ENCODE peak calls at places on chromosome 2, in four cellular contexts. Z, O, M and P are unnamed samples. For H3K36me3, the result is how much of the 10 kb centered on the place peaks cover.

GRCh38 chr2:241609859-241610793 is 26.8 kb downstream of the THAP4 start:
- DNase-seq in Z (peak), O (peak), M (peak), P (peak)

GRCh38 chr2:133039531-133039930 is 369.5 kb upstream of the LYPD1 start:
- DNase-seq in Z (no peak), O (no peak), M (no peak), P (no peak)

GRCh38 chr2:241099246-241099645 is 2.8 kb downstream of the MTERF4 start:
- DNase-seq in Z (no peak), O (no peak), M (no peak), P (no peak)

GRCh38 chr2:75475049-75475448 is 85.7 kb downstream of the EVA1A start:
- DNase-seq in Z (no peak), O (no peak), M (no peak), P (no peak)

GRCh38 chr2:219475697-219476604 is 22.7 kb upstream of the GMPPA start:
- DNase-seq in Z (peak), O (peak), M (peak), P (peak)

GRCh38 chr2:39631715-39632114 is 34.0 kb upstream of the TMEM178A start:
- DNase-seq in Z (no peak), O (no peak), M (no peak), P (no peak)

GRCh38 chr2:126909781-126910180 is 11.1 kb downstream of the TEX51 start:
- DNase-seq in Z (no peak), O (peak), M (no peak), P (no peak)

GRCh38 chr2:207816546-207816945 is 46.8 kb upstream of the FZD5 start:
- DNase-seq in Z (no peak), O (no peak), M (no peak), P (no peak)

GRCh38 chr2:6915399-6915798 is 1.8 kb upstream of the RNF144A start:
- DNase-seq in Z (no peak), O (no peak), M (no peak), P (no peak)

GRCh38 chr2:50347355-50348044 is 684.4 kb downstream of the NRXN1 start:
- DNase-seq in Z (no peak), O (no peak), M (no peak), P (peak)

GRCh38 chr2:28340312-28341202 is 52.1 kb upstream of the FOSL2 start:
- DNase-seq in Z (no peak), O (no peak), M (no peak), P (no peak)

GRCh38 chr2:15521782-15522181 is 39.4 kb downstream of the NBAS start:
- DNase-seq in Z (no peak), O (no peak), M (no peak), P (no peak)

GRCh38 chr2:186544255-186544675 is 45.6 kb upstream of the ITGAV start:
- DNase-seq in Z (no peak), O (no peak), M (no peak), P (peak)

GRCh38 chr2:234415706-234416105 is 81.2 kb downstream of the ARL4C start:
- DNase-seq in Z (no peak), O (no peak), M (no peak), P (no peak)

GRCh38 chr2:46984642-46985476 is 69.3 kb upstream of the MCFD2 start:
- DNase-seq in Z (peak), O (peak), M (peak), P (no peak)

GRCh38 chr2:181977661-181978350 is 7.8 kb upstream of the PPP1R1C start:
- DNase-seq in Z (no peak), O (no peak), M (no peak), P (peak)

GRCh38 chr2:135843671-135844070 is 6.7 kb upstream of the LCT start:
- DNase-seq in Z (no peak), O (no peak), M (no peak), P (no peak)

GRCh38 chr2:54709341-54709809 is 14.1 kb upstream of the EML6 start:
- DNase-seq in Z (no peak), O (peak), M (peak), P (no peak)

GRCh38 chr2:224382973-224383555 is 18.8 kb downstream of the FAM124B start:
- DNase-seq in Z (no peak), O (no peak), M (no peak), P (no peak)

GRCh38 chr2:119689218-119689617 is 10.2 kb downstream of the TMEM177 start:
- DNase-seq in Z (no peak), O (no peak), M (no peak), P (no peak)

GRCh38 chr2:216773072-216773471 is 77.7 kb upstream of the IGFBP5 start:
- DNase-seq in Z (peak), O (no peak), M (no peak), P (no peak)

GRCh38 chr2:225670111-225670974 is 270.8 kb downstream of the NYAP2 start:
- DNase-seq in Z (no peak), O (no peak), M (no peak), P (peak)

GRCh38 chr2:191571163-191571769 is 106.7 kb upstream of the NABP1 start:
- DNase-seq in Z (no peak), O (no peak), M (no peak), P (peak)

GRCh38 chr2:172296267-172297046 is 130.9 kb upstream of the ITGA6 start:
- DNase-seq in Z (no peak), O (no peak), M (no peak), P (no peak)

GRCh38 chr2:8172661-8173060 is 509.2 kb upstream of the ID2 start:
- DNase-seq in Z (no peak), O (no peak), M (no peak), P (no peak)

GRCh38 chr2:112733877-112734276 is 13.1 kb downstream of the NT5DC4 start:
- DNase-seq in Z (no peak), O (no peak), M (no peak), P (no peak)

GRCh38 chr2:112733449-112733848 is 12.6 kb downstream of the NT5DC4 start:
- DNase-seq in Z (no peak), O (no peak), M (no peak), P (no peak)

GRCh38 chr2:112740522-112740921 is 19.7 kb downstream of the NT5DC4 start:
- DNase-seq in Z (no peak), O (no peak), M (no peak), P (no peak)

GRCh38 chr2:112737544-112738232 is 16.9 kb downstream of the NT5DC4 start:
- DNase-seq in Z (no peak), O (no peak), M (no peak), P (no peak)
- H3K36me3 ChIP-seq in Z (under half), O (under half), M (under half), P (under half)

GRCh38 chr2:168116448-168116847 is 130.9 kb downstream of the STK39 start:
- DNase-seq in Z (no peak), O (no peak), M (no peak), P (no peak)
- TF ChIP-seq CTCF in Z (no peak), O (no peak), M (no peak), P (peak)

GRCh38 chr2:111066062-111066593 is 54.6 kb upstream of the BCL2L11 start:
- DNase-seq in Z (no peak), O (no peak), M (no peak), P (no peak)

GRCh38 chr2:111072220-111072871 is 48.4 kb upstream of the BCL2L11 start:
- DNase-seq in Z (no peak), O (no peak), M (no peak), P (no peak)

GRCh38 chr2:111069722-111070121 is 51.0 kb upstream of the BCL2L11 start:
- DNase-seq in Z (no peak), O (no peak), M (no peak), P (no peak)

GRCh38 chr2:111068435-111069058 is 52.2 kb upstream of the BCL2L11 start:
- DNase-seq in Z (no peak), O (peak), M (peak), P (no peak)

GRCh38 chr2:111071480-111072143 is 49.1 kb upstream of the BCL2L11 start:
- DNase-seq in Z (no peak), O (no peak), M (no peak), P (no peak)
- H3K4me3 ChIP-seq in Z (no peak), O (no peak), M (no peak), P (no peak)

GRCh38 chr2:84429328-84429727 is 29.8 kb downstream of the SUCLG1 start:
- DNase-seq in Z (no peak), O (no peak), M (no peak), P (no peak)
- H3K36me3 ChIP-seq in Z (half or more), O (under half), M (half or more), P (half or more)

GRCh38 chr2:232439758-232440135 is 16.2 kb upstream of the ALPI start:
- DNase-seq in Z (no peak), O (no peak), M (no peak), P (no peak)
- TF ChIP-seq CTCF in Z (no peak), O (peak), M (no peak), P (peak)

DNA sequence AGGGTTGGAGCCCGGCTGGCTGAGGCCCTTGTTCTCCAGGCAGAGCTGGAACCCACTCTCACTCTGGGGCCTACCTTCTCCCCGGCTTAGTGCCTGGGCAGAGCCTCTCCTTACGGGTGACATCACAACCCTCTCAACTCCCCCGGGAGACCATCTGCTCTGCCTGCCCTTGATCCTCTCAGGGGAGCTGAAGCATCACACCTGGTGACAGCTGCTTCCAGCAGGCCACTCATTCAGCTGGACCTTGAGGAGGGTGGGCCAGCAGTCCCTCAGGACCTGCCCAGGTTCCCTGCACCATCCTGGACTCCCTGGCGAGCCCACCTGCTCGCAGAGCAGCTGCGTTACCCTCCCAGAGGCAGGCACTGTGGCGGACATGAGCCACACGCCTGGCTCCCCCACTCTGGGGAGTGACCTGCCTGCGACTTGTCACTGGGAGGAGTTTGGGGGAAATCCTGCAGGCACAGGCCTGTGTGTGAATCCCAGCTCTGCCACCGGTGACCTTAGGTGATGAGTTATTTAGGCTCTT is 13.1 kb downstream of the HS6ST1 start:
- DNase-seq in Z (peak), O (no peak), M (no peak), P (no peak)
- H3K4me3 ChIP-seq in Z (no peak), O (no peak), M (no peak), P (no peak)

GRCh38 chr2:238169021-238169707 is 10.4 kb downstream of the ERFE start:
- DNase-seq in Z (peak), O (no peak), M (no peak), P (peak)
- H3K36me3 ChIP-seq in Z (half or more), O (under half), M (under half), P (under half)

GRCh38 chr2:20803974-20804373 is 18.9 kb downstream of the LDAH start:
- DNase-seq in Z (no peak), O (no peak), M (no peak), P (no peak)

GRCh38 chr2:20806286-20806685 is 16.6 kb downstream of the LDAH start:
- DNase-seq in Z (no peak), O (no peak), M (no peak), P (no peak)

DNA sequence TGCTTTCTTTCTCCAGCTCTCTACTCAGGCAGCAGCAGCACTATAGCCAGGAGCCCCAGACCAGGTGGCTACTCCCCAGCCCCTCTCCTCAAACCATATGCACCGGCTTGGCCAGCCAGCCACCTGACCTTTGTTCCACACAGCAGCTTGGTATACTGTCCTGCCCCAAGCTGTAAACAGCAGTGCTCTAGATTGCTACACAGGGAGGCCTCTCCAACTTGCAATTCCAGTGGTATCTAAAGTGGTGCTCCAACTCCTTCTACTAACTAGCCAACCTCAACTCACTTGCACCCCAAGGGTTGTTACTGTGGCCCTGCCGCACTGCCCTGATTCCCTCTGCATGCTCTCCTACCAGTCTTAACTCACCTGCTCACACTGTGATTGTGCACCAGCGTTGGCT is 19.6 kb downstream of the LDAH start:
- DNase-seq in Z (no peak), O (no peak), M (no peak), P (no peak)
- TF ChIP-seq CTCF in Z (no peak), O (no peak), M (no peak), P (no peak)

GRCh38 chr2:103144837-103145236 is 383.0 kb downstream of the TMEM182 start:
- DNase-seq in Z (no peak), O (no peak), M (no peak), P (no peak)
- H3K4me3 ChIP-seq in Z (no peak), O (no peak), M (no peak), P (no peak)

DNA sequence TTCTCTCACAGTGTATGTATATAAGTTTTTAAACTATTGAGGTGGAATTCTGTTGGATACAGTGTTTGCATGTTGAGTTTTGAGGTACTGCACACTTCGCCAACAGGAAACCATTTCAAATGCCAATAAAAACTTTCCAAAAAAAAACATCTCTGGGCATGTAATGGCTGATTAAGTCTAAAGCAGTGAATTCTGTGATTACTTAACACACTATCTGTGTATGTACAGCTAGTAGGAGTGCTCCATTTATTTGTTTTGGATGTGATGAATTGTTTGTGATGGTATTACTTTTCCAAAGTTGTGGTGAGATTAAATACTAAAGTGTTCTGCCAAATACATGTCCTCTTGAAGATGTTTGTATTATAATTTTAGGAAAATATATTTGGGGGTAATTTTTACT is 31.1 kb downstream of the MMADHC start:
- DNase-seq in Z (no peak), O (no peak), M (no peak), P (no peak)
- H3K36me3 ChIP-seq in Z (under half), O (under half), M (under half), P (under half)